ENCODE peak calls at places on chromosomes 1 and 21, in six cellular contexts. One of them, this sample, is unnamed.

GRCh38 chr1:170967042-170967910 is 31.9 kb downstream of the MROH9 start:
- DNase-seq in H9: no peak
- DNase-seq in mesenchymal stem cell: peak; percentile 52
- DNase-seq in IMR-90: peak; percentile 63
- DNase-seq in trophoblast cell: peak; percentile 74
- DNase-seq in mesendoderm: peak; percentile 55
- DNase-seq in this sample: peak; percentile 18

GRCh38 chr1:200258447-200259375 is 151.1 kb downstream of the ZNF281 start:
- DNase-seq in H9: no peak
- DNase-seq in mesenchymal stem cell: peak; percentile 31
- DNase-seq in IMR-90: peak; percentile 21
- DNase-seq in trophoblast cell: peak; percentile 54
- DNase-seq in mesendoderm: peak; percentile 48
- DNase-seq in this sample: no peak

GRCh38 chr1:17403081-17403480 is 31.1 kb downstream of the PADI6 start:
- DNase-seq in H9: no peak
- DNase-seq in mesenchymal stem cell: no peak
- DNase-seq in IMR-90: no peak
- DNase-seq in trophoblast cell: no peak
- DNase-seq in mesendoderm: no peak
- DNase-seq in this sample: no peak

GRCh38 chr1:51317798-51318197 is 12.6 kb downstream of the TTC39A start:
- DNase-seq in H9: no peak
- DNase-seq in mesenchymal stem cell: no peak
- DNase-seq in IMR-90: no peak
- DNase-seq in trophoblast cell: no peak
- DNase-seq in mesendoderm: no peak
- DNase-seq in this sample: no peak

GRCh38 chr1:223143760-223144248 is 756 bp upstream of the TLR5 start:
- DNase-seq in H9: no peak
- DNase-seq in mesenchymal stem cell: no peak
- DNase-seq in IMR-90: no peak
- DNase-seq in trophoblast cell: no peak
- DNase-seq in mesendoderm: no peak
- DNase-seq in this sample: no peak

GRCh38 chr1:205226868-205227583 is 720 bp upstream of the TMCC2 start:
- DNase-seq in H9: no peak
- DNase-seq in mesenchymal stem cell: peak; percentile 33
- DNase-seq in IMR-90: peak; percentile 43
- DNase-seq in trophoblast cell: no peak
- DNase-seq in mesendoderm: no peak
- DNase-seq in this sample: no peak

GRCh38 chr1:19536519-19536918 is 51.2 kb upstream of the CAPZB start:
- DNase-seq in H9: no peak
- DNase-seq in mesenchymal stem cell: no peak
- DNase-seq in IMR-90: no peak
- DNase-seq in trophoblast cell: no peak
- DNase-seq in mesendoderm: no peak
- DNase-seq in this sample: no peak

GRCh38 chr1:10852486-10852885 is 56.0 kb upstream of the CASZ1 start:
- DNase-seq in H9: no peak
- DNase-seq in mesenchymal stem cell: no peak
- DNase-seq in IMR-90: no peak
- DNase-seq in trophoblast cell: no peak
- DNase-seq in mesendoderm: no peak
- DNase-seq in this sample: no peak

GRCh38 chr1:31238986-31239613 is 587 bp downstream of the NKAIN1 start:
- DNase-seq in H9: peak; percentile 74
- DNase-seq in mesenchymal stem cell: peak; percentile 35
- DNase-seq in IMR-90: no peak
- DNase-seq in trophoblast cell: peak; percentile 7
- DNase-seq in mesendoderm: peak; percentile 55
- DNase-seq in this sample: peak; percentile 47

GRCh38 chr21:41500931-41501381 is 7.0 kb downstream of the TMPRSS2 start:
- DNase-seq in H9: no peak
- DNase-seq in mesenchymal stem cell: no peak
- DNase-seq in IMR-90: no peak
- DNase-seq in trophoblast cell: no peak
- DNase-seq in mesendoderm: no peak
- DNase-seq in this sample: no peak

GRCh38 chr1:22747021-22747734 is 36.5 kb downstream of the EPHB2 start:
- DNase-seq in H9: no peak
- DNase-seq in mesenchymal stem cell: peak; percentile 74
- DNase-seq in IMR-90: peak; percentile 91
- DNase-seq in trophoblast cell: peak; percentile 8
- DNase-seq in mesendoderm: no peak
- DNase-seq in this sample: no peak

GRCh38 chr1:160863422-160864131 is 890 bp upstream of the CD244 start:
- DNase-seq in H9: no peak
- DNase-seq in mesenchymal stem cell: no peak
- DNase-seq in IMR-90: no peak
- DNase-seq in trophoblast cell: no peak
- DNase-seq in mesendoderm: no peak
- DNase-seq in this sample: no peak

GRCh38 chr1:180912801-180913616 is at the start of gene KIAA1614:
- DNase-seq in H9: peak; percentile 46
- DNase-seq in mesenchymal stem cell: peak; percentile 51
- DNase-seq in IMR-90: peak; percentile 39
- DNase-seq in trophoblast cell: peak; percentile 5
- DNase-seq in mesendoderm: peak; percentile 67
- DNase-seq in this sample: peak; percentile 47

GRCh38 chr1:59008599-59009347 is 224.9 kb upstream of the JUN start:
- DNase-seq in H9: no peak
- DNase-seq in mesenchymal stem cell: peak; percentile 54
- DNase-seq in IMR-90: peak; percentile 27
- DNase-seq in trophoblast cell: no peak
- DNase-seq in mesendoderm: peak; percentile 56
- DNase-seq in this sample: no peak

GRCh38 chr21:43603230-43603626 is 56.1 kb downstream of the HSF2BP start:
- DNase-seq in H9: no peak
- DNase-seq in mesenchymal stem cell: no peak
- DNase-seq in IMR-90: no peak
- DNase-seq in trophoblast cell: no peak
- DNase-seq in mesendoderm: no peak
- DNase-seq in this sample: no peak

GRCh38 chr21:45551816-45552695 is 9.8 kb upstream of the SLC19A1 start:
- DNase-seq in H9: peak; percentile 33
- DNase-seq in mesenchymal stem cell: no peak
- DNase-seq in IMR-90: no peak
- DNase-seq in trophoblast cell: no peak
- DNase-seq in mesendoderm: no peak
- DNase-seq in this sample: no peak

GRCh38 chr21:44434568-44434925 is 20.8 kb upstream of the LRRC3 start:
- DNase-seq in H9: no peak
- DNase-seq in mesenchymal stem cell: no peak
- DNase-seq in IMR-90: no peak
- DNase-seq in trophoblast cell: no peak
- DNase-seq in mesendoderm: no peak
- DNase-seq in this sample: no peak

GRCh38 chr1:31701137-31701736 is 2.6 kb downstream of the COL16A1 start:
- DNase-seq in H9: no peak
- DNase-seq in mesenchymal stem cell: peak; percentile 97
- DNase-seq in IMR-90: peak; percentile 98
- DNase-seq in trophoblast cell: peak; percentile 76
- DNase-seq in mesendoderm: peak; percentile 84
- DNase-seq in this sample: no peak

GRCh38 chr1:203475012-203475981 is at the start of gene PRELP:
- DNase-seq in H9: peak; percentile 87
- DNase-seq in mesenchymal stem cell: no peak
- DNase-seq in IMR-90: peak; percentile 16
- DNase-seq in trophoblast cell: no peak
- DNase-seq in mesendoderm: peak; percentile 88
- DNase-seq in this sample: no peak

GRCh38 chr1:163147019-163147418 is 55.7 kb downstream of the RGS5 start:
- DNase-seq in H9: no peak
- DNase-seq in mesenchymal stem cell: no peak
- DNase-seq in IMR-90: no peak
- DNase-seq in trophoblast cell: no peak
- DNase-seq in mesendoderm: no peak
- DNase-seq in this sample: no peak

GRCh38 chr1:48250572-48250971 is 28.1 kb downstream of the SLC5A9 start:
- DNase-seq in H9: no peak
- DNase-seq in mesenchymal stem cell: no peak
- DNase-seq in IMR-90: no peak
- DNase-seq in trophoblast cell: no peak
- DNase-seq in mesendoderm: no peak
- DNase-seq in this sample: no peak

GRCh38 chr21:42093991-42094417 is 22.9 kb downstream of the UMODL1 start:
- DNase-seq in H9: no peak
- DNase-seq in mesenchymal stem cell: peak; percentile 96
- DNase-seq in IMR-90: peak; percentile 93
- DNase-seq in trophoblast cell: peak; percentile 60
- DNase-seq in mesendoderm: no peak
- DNase-seq in this sample: no peak

GRCh38 chr1:53314606-53315005 is 13.3 kb downstream of the LRP8 start:
- DNase-seq in H9: no peak
- DNase-seq in mesenchymal stem cell: no peak
- DNase-seq in IMR-90: no peak
- DNase-seq in trophoblast cell: no peak
- DNase-seq in mesendoderm: no peak
- DNase-seq in this sample: no peak

GRCh38 chr1:15540201-15540600 is 13.6 kb downstream of the DNAJC16 start:
- DNase-seq in H9: no peak
- DNase-seq in mesenchymal stem cell: peak; percentile 42
- DNase-seq in IMR-90: peak; percentile 21
- DNase-seq in trophoblast cell: no peak
- DNase-seq in mesendoderm: no peak
- DNase-seq in this sample: no peak

GRCh38 chr21:44370027-44370735 is 16.8 kb downstream of the TRPM2 start:
- DNase-seq in H9: peak; percentile 75
- DNase-seq in mesenchymal stem cell: peak; percentile 61
- DNase-seq in IMR-90: peak; percentile 7
- DNase-seq in trophoblast cell: peak; percentile 25
- DNase-seq in mesendoderm: no peak
- DNase-seq in this sample: peak; percentile 37

GRCh38 chr1:59020151-59020997 is 236.5 kb upstream of the JUN start:
- DNase-seq in H9: no peak
- DNase-seq in mesenchymal stem cell: peak; percentile 91
- DNase-seq in IMR-90: peak; percentile 86
- DNase-seq in trophoblast cell: peak; percentile 51
- DNase-seq in mesendoderm: no peak
- DNase-seq in this sample: no peak

GRCh38 chr1:244672961-244673695 is 20.2 kb downstream of the DESI2 start:
- DNase-seq in H9: no peak
- DNase-seq in mesenchymal stem cell: no peak
- DNase-seq in IMR-90: peak; percentile 47
- DNase-seq in trophoblast cell: no peak
- DNase-seq in mesendoderm: no peak
- DNase-seq in this sample: no peak

GRCh38 chr1:19350566-19350965 is 38.4 kb downstream of the SLC66A1 start:
- DNase-seq in H9: no peak
- DNase-seq in mesenchymal stem cell: no peak
- DNase-seq in IMR-90: no peak
- DNase-seq in trophoblast cell: no peak
- DNase-seq in mesendoderm: no peak
- DNase-seq in this sample: no peak

GRCh38 chr1:15937706-15938168 is 38.2 kb downstream of the ZBTB17 start:
- DNase-seq in H9: no peak
- DNase-seq in mesenchymal stem cell: peak; percentile 76
- DNase-seq in IMR-90: peak; percentile 66
- DNase-seq in trophoblast cell: peak; percentile 41
- DNase-seq in mesendoderm: peak; percentile 80
- DNase-seq in this sample: no peak

GRCh38 chr1:11114966-11115365 is 15.3 kb upstream of the EXOSC10 start:
- DNase-seq in H9: no peak
- DNase-seq in mesenchymal stem cell: no peak
- DNase-seq in IMR-90: no peak
- DNase-seq in trophoblast cell: no peak
- DNase-seq in mesendoderm: no peak
- DNase-seq in this sample: no peak

GRCh38 chr1:244918422-244919319 is 54.3 kb upstream of the HNRNPU start:
- DNase-seq in H9: no peak
- DNase-seq in mesenchymal stem cell: peak; percentile 36
- DNase-seq in IMR-90: peak; percentile 12
- DNase-seq in trophoblast cell: peak; percentile 67
- DNase-seq in mesendoderm: peak; percentile 22
- DNase-seq in this sample: peak; percentile 21

GRCh38 chr1:93979718-93980319 is 70.6 kb upstream of the GCLM start:
- DNase-seq in H9: no peak
- DNase-seq in mesenchymal stem cell: peak; percentile 60
- DNase-seq in IMR-90: peak; percentile 69
- DNase-seq in trophoblast cell: no peak
- DNase-seq in mesendoderm: no peak
- DNase-seq in this sample: no peak
- H3K4me1 ChIP-seq in H9: no peaks in the 10 kb centered on the region
- H3K4me1 ChIP-seq in mesenchymal stem cell: peaks cover 13% of the 10 kb centered on the region
- H3K4me1 ChIP-seq in IMR-90: peaks cover 22% of the 10 kb centered on the region
- H3K4me1 ChIP-seq in trophoblast cell: peaks cover 39% of the 10 kb centered on the region
- H3K4me1 ChIP-seq in mesendoderm: no peaks in the 10 kb centered on the region
- H3K4me1 ChIP-seq in this sample: peaks cover 3% of the 10 kb centered on the region

GRCh38 chr1:229693124-229693523 is 67.1 kb downstream of the URB2 start:
- DNase-seq in H9: no peak
- DNase-seq in mesenchymal stem cell: peak; percentile 24
- DNase-seq in IMR-90: no peak
- DNase-seq in trophoblast cell: no peak
- DNase-seq in mesendoderm: no peak
- DNase-seq in this sample: no peak
- H3K18ac ChIP-seq in H9: no peak overlapping the region
- H3K18ac ChIP-seq in mesenchymal stem cell: no peak overlapping the region
- H3K18ac ChIP-seq in IMR-90: no peak overlapping the region
- H3K18ac ChIP-seq in trophoblast cell: no peak overlapping the region
- H3K18ac ChIP-seq in mesendoderm: no peak overlapping the region
- H3K18ac ChIP-seq in this sample: no peak overlapping the region

DNA sequence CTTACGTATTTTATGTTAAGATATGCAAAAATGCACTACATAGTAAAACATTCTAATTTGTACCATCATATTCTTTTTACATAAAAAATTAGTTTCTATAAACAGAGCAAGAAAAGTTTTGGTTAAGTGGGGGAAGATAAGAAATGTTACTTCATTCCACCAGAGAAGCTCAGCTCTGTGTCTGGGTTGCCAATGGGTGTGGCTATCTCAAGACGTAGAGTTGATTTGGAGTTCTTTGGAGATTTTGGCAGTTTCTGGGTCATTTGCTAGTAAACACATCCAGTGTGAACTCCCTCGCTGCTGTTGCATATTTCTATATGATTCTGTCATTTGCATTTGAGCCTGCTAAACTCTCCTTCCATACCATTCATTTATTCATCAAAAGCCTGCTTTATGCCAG is 7.2 kb downstream of the RGL1 start:
- DNase-seq in H9: no peak
- DNase-seq in mesenchymal stem cell: no peak
- DNase-seq in IMR-90: no peak
- DNase-seq in trophoblast cell: no peak
- DNase-seq in mesendoderm: no peak
- DNase-seq in this sample: no peak
- H3K4me1 ChIP-seq in H9: peaks cover 4% of the 10 kb centered on the region
- H3K4me1 ChIP-seq in mesenchymal stem cell: peaks cover 11% of the 10 kb centered on the region
- H3K4me1 ChIP-seq in IMR-90: peaks cover 15% of the 10 kb centered on the region
- H3K4me1 ChIP-seq in trophoblast cell: peaks cover 11% of the 10 kb centered on the region
- H3K4me1 ChIP-seq in mesendoderm: peaks cover 5% of the 10 kb centered on the region
- H3K4me1 ChIP-seq in this sample: peaks cover 24% of the 10 kb centered on the region

DNA sequence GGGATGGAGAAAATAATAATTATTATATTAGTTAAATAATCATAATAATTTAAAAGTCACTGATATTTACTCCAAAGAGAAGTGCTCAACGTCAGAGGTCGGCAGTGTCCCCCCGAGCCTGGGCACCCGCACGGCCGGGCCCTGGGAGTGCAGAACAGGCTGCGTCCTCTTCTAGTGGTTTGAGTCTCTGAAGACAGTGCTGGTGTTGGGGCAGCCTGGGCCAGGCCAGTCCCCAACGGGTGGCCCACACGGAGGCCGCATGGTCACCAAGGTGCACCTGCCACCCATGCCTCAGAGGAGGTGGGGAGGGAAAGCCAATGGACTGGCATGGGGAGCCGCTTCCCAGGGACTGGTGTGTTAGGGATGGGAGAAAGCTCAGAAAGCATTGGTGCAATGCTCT is 27.3 kb downstream of the WNT9A start:
- DNase-seq in H9: no peak
- DNase-seq in mesenchymal stem cell: no peak
- DNase-seq in IMR-90: no peak
- DNase-seq in trophoblast cell: no peak
- DNase-seq in mesendoderm: no peak
- DNase-seq in this sample: no peak
- H3K18ac ChIP-seq in H9: no peak overlapping the region
- H3K18ac ChIP-seq in mesenchymal stem cell: no peak overlapping the region
- H3K18ac ChIP-seq in IMR-90: no peak overlapping the region
- H3K18ac ChIP-seq in trophoblast cell: no peak overlapping the region
- H3K18ac ChIP-seq in mesendoderm: no peak overlapping the region
- H3K18ac ChIP-seq in this sample: peak overlapping the region; percentile 92